ENCODE peak calls at places on chromosome 18, in seven cellular contexts. One of them, this sample, is unnamed. For H3K79me2, the result is how much of the 10 kb centered on the place peaks cover.

GRCh38 chr18:382423-382984 is 114.7 kb upstream of the THOC1 start:
- DNase-seq in PC-3: no peak
- DNase-seq in MM.1S: no peak
- DNase-seq in HCT116: no peak
- DNase-seq in K562: no peak
- DNase-seq in Karpas-422: no peak
- DNase-seq in neural progenitor cell: no peak
- DNase-seq in this sample: no peak

GRCh38 chr18:30696201-30696600 is 346.3 kb downstream of the DSC3 start:
- DNase-seq in MM.1S: peak
- DNase-seq in K562: no peak
- DNase-seq in PC-3: no peak
- DNase-seq in neural progenitor cell: no peak
- DNase-seq in Karpas-422: no peak
- DNase-seq in HCT116: no peak
- DNase-seq in this sample: no peak

GRCh38 chr18:13025233-13025632 is 34.1 kb downstream of the CEP192 start:
- DNase-seq in PC-3: no peak
- DNase-seq in K562: no peak
- DNase-seq in Karpas-422: no peak
- DNase-seq in HCT116: no peak
- DNase-seq in neural progenitor cell: no peak
- DNase-seq in MM.1S: no peak
- DNase-seq in this sample: no peak

GRCh38 chr18:63141777-63142176 is 177.8 kb downstream of the BCL2 start:
- DNase-seq in Karpas-422: peak
- DNase-seq in K562: no peak
- DNase-seq in HCT116: no peak
- DNase-seq in PC-3: no peak
- DNase-seq in neural progenitor cell: no peak
- DNase-seq in MM.1S: peak
- DNase-seq in this sample: no peak

GRCh38 chr18:33014060-33014796 is 241.4 kb upstream of the KLHL14 start:
- DNase-seq in K562: no peak
- DNase-seq in neural progenitor cell: no peak
- DNase-seq in Karpas-422: no peak
- DNase-seq in PC-3: peak
- DNase-seq in HCT116: no peak
- DNase-seq in MM.1S: no peak
- DNase-seq in this sample: no peak

GRCh38 chr18:7600528-7601248 is 33.6 kb downstream of the PTPRM start:
- DNase-seq in Karpas-422: no peak
- DNase-seq in neural progenitor cell: no peak
- DNase-seq in HCT116: no peak
- DNase-seq in MM.1S: no peak
- DNase-seq in K562: no peak
- DNase-seq in PC-3: no peak
- DNase-seq in this sample: no peak

GRCh38 chr18:34801769-34802168 is 91.7 kb downstream of the DTNA start:
- DNase-seq in MM.1S: no peak
- DNase-seq in K562: no peak
- DNase-seq in HCT116: no peak
- DNase-seq in neural progenitor cell: no peak
- DNase-seq in Karpas-422: no peak
- DNase-seq in PC-3: peak
- DNase-seq in this sample: no peak

GRCh38 chr18:5488844-5489243 is 55.0 kb downstream of the EPB41L3 start:
- DNase-seq in neural progenitor cell: no peak
- DNase-seq in HCT116: no peak
- DNase-seq in Karpas-422: no peak
- DNase-seq in MM.1S: no peak
- DNase-seq in PC-3: no peak
- DNase-seq in K562: no peak
- DNase-seq in this sample: no peak

GRCh38 chr18:30814446-30814845 is 228.1 kb downstream of the DSC3 start:
- DNase-seq in neural progenitor cell: no peak
- DNase-seq in HCT116: no peak
- DNase-seq in PC-3: no peak
- DNase-seq in Karpas-422: no peak
- DNase-seq in K562: no peak
- DNase-seq in MM.1S: no peak
- DNase-seq in this sample: no peak

GRCh38 chr18:57441395-57441794 is 6.2 kb downstream of the ONECUT2 start:
- DNase-seq in MM.1S: no peak
- DNase-seq in K562: no peak
- DNase-seq in neural progenitor cell: peak
- DNase-seq in Karpas-422: no peak
- DNase-seq in PC-3: no peak
- DNase-seq in HCT116: no peak
- DNase-seq in this sample: no peak

GRCh38 chr18:67916142-67916541 is 399.6 kb upstream of the DSEL start:
- DNase-seq in MM.1S: no peak
- DNase-seq in HCT116: no peak
- DNase-seq in neural progenitor cell: no peak
- DNase-seq in PC-3: peak
- DNase-seq in K562: no peak
- DNase-seq in Karpas-422: no peak
- DNase-seq in this sample: no peak

GRCh38 chr18:57950542-57950941 is 93.5 kb upstream of the NEDD4L start:
- DNase-seq in HCT116: no peak
- DNase-seq in MM.1S: no peak
- DNase-seq in neural progenitor cell: no peak
- DNase-seq in Karpas-422: no peak
- DNase-seq in PC-3: no peak
- DNase-seq in K562: no peak
- DNase-seq in this sample: no peak

GRCh38 chr18:74183110-74183509 is 34.8 kb downstream of the TIMM21 start:
- DNase-seq in MM.1S: no peak
- DNase-seq in K562: no peak
- DNase-seq in HCT116: no peak
- DNase-seq in PC-3: peak
- DNase-seq in Karpas-422: no peak
- DNase-seq in neural progenitor cell: no peak
- DNase-seq in this sample: no peak

GRCh38 chr18:9993846-9994660 is 80.2 kb downstream of the VAPA start:
- DNase-seq in PC-3: no peak
- DNase-seq in Karpas-422: no peak
- DNase-seq in neural progenitor cell: no peak
- DNase-seq in K562: no peak
- DNase-seq in HCT116: no peak
- DNase-seq in MM.1S: no peak
- DNase-seq in this sample: no peak

GRCh38 chr18:37836071-37836470 is 270.5 kb upstream of the CELF4 start:
- DNase-seq in Karpas-422: no peak
- DNase-seq in HCT116: no peak
- DNase-seq in MM.1S: no peak
- DNase-seq in neural progenitor cell: no peak
- DNase-seq in PC-3: no peak
- DNase-seq in K562: no peak
- DNase-seq in this sample: no peak

GRCh38 chr18:32529737-32530420 is 59.2 kb upstream of the GAREM1 start:
- DNase-seq in MM.1S: no peak
- DNase-seq in K562: no peak
- DNase-seq in Karpas-422: no peak
- DNase-seq in HCT116: no peak
- DNase-seq in PC-3: no peak
- DNase-seq in neural progenitor cell: no peak
- DNase-seq in this sample: no peak

GRCh38 chr18:31102020-31102684 is at the start of gene DSC2:
- DNase-seq in HCT116: no peak
- DNase-seq in MM.1S: no peak
- DNase-seq in Karpas-422: no peak
- DNase-seq in neural progenitor cell: peak
- DNase-seq in PC-3: peak
- DNase-seq in K562: peak
- DNase-seq in this sample: peak

GRCh38 chr18:23862071-23862470 is 152.5 kb upstream of the TTC39C start:
- DNase-seq in Karpas-422: no peak
- DNase-seq in MM.1S: no peak
- DNase-seq in K562: no peak
- DNase-seq in neural progenitor cell: no peak
- DNase-seq in PC-3: peak
- DNase-seq in HCT116: no peak
- DNase-seq in this sample: peak

GRCh38 chr18:5895300-5895885 is at the start of gene TMEM200C:
- DNase-seq in PC-3: peak
- DNase-seq in K562: no peak
- DNase-seq in HCT116: no peak
- DNase-seq in MM.1S: peak
- DNase-seq in neural progenitor cell: peak
- DNase-seq in Karpas-422: no peak
- DNase-seq in this sample: no peak

GRCh38 chr18:67232991-67233390 is 283.5 kb downstream of the DSEL start:
- DNase-seq in neural progenitor cell: no peak
- DNase-seq in Karpas-422: no peak
- DNase-seq in K562: no peak
- DNase-seq in MM.1S: no peak
- DNase-seq in PC-3: no peak
- DNase-seq in HCT116: no peak
- DNase-seq in this sample: no peak

GRCh38 chr18:3870914-3871313 is 420.9 kb downstream of the TGIF1 start:
- DNase-seq in HCT116: no peak
- DNase-seq in neural progenitor cell: no peak
- DNase-seq in Karpas-422: no peak
- DNase-seq in PC-3: no peak
- DNase-seq in K562: no peak
- DNase-seq in MM.1S: no peak
- DNase-seq in this sample: no peak

GRCh38 chr18:31105733-31106132 is 3.5 kb upstream of the DSC2 start:
- DNase-seq in HCT116: no peak
- DNase-seq in PC-3: no peak
- DNase-seq in K562: no peak
- DNase-seq in MM.1S: no peak
- DNase-seq in Karpas-422: peak
- DNase-seq in neural progenitor cell: no peak
- DNase-seq in this sample: no peak

GRCh38 chr18:79203017-79203605 is 133.9 kb downstream of the ATP9B start:
- DNase-seq in K562: no peak
- DNase-seq in PC-3: peak
- DNase-seq in HCT116: peak
- DNase-seq in neural progenitor cell: no peak
- DNase-seq in MM.1S: no peak
- DNase-seq in Karpas-422: no peak
- DNase-seq in this sample: peak

GRCh38 chr18:63238711-63239110 is 80.9 kb downstream of the BCL2 start:
- DNase-seq in Karpas-422: no peak
- DNase-seq in neural progenitor cell: peak
- DNase-seq in HCT116: no peak
- DNase-seq in MM.1S: no peak
- DNase-seq in K562: no peak
- DNase-seq in PC-3: no peak
- DNase-seq in this sample: no peak

GRCh38 chr18:10872297-10872696 is 277.1 kb downstream of the PIEZO2 start:
- DNase-seq in MM.1S: no peak
- DNase-seq in PC-3: no peak
- DNase-seq in neural progenitor cell: no peak
- DNase-seq in HCT116: no peak
- DNase-seq in K562: no peak
- DNase-seq in Karpas-422: no peak
- DNase-seq in this sample: no peak

GRCh38 chr18:80182855-80183254 is 64.5 kb downstream of the PARD6G start:
- DNase-seq in MM.1S: no peak
- DNase-seq in K562: no peak
- DNase-seq in neural progenitor cell: no peak
- DNase-seq in HCT116: no peak
- DNase-seq in PC-3: no peak
- DNase-seq in Karpas-422: no peak
- DNase-seq in this sample: no peak

GRCh38 chr18:48551100-48551499 is 12.3 kb downstream of the CTIF start:
- DNase-seq in PC-3: no peak
- DNase-seq in HCT116: no peak
- DNase-seq in K562: no peak
- DNase-seq in MM.1S: no peak
- DNase-seq in Karpas-422: no peak
- DNase-seq in neural progenitor cell: no peak
- DNase-seq in this sample: no peak
- H3K79me2 ChIP-seq in PC-3: under half
- H3K79me2 ChIP-seq in HCT116: under half
- H3K79me2 ChIP-seq in K562: under half
- H3K79me2 ChIP-seq in MM.1S: under half
- H3K79me2 ChIP-seq in Karpas-422: under half
- H3K79me2 ChIP-seq in neural progenitor cell: under half
- H3K79me2 ChIP-seq in this sample: under half

GRCh38 chr18:59560556-59560955 is 136.7 kb downstream of the CCBE1 start:
- DNase-seq in MM.1S: no peak
- DNase-seq in K562: no peak
- DNase-seq in neural progenitor cell: no peak
- DNase-seq in HCT116: no peak
- DNase-seq in Karpas-422: no peak
- DNase-seq in PC-3: no peak
- DNase-seq in this sample: no peak

GRCh38 chr18:59562751-59563150 is 134.5 kb downstream of the CCBE1 start:
- DNase-seq in Karpas-422: no peak
- DNase-seq in HCT116: no peak
- DNase-seq in K562: no peak
- DNase-seq in neural progenitor cell: no peak
- DNase-seq in MM.1S: no peak
- DNase-seq in PC-3: no peak
- DNase-seq in this sample: no peak

GRCh38 chr18:59561596-59561995 is 135.6 kb downstream of the CCBE1 start:
- DNase-seq in PC-3: no peak
- DNase-seq in K562: no peak
- DNase-seq in neural progenitor cell: no peak
- DNase-seq in MM.1S: no peak
- DNase-seq in HCT116: no peak
- DNase-seq in Karpas-422: no peak
- DNase-seq in this sample: no peak

GRCh38 chr18:59556265-59556664 is 141.0 kb downstream of the CCBE1 start:
- DNase-seq in K562: no peak
- DNase-seq in MM.1S: no peak
- DNase-seq in HCT116: no peak
- DNase-seq in Karpas-422: no peak
- DNase-seq in neural progenitor cell: no peak
- DNase-seq in PC-3: no peak
- DNase-seq in this sample: no peak

GRCh38 chr18:59559528-59559927 is 137.7 kb downstream of the CCBE1 start:
- DNase-seq in MM.1S: no peak
- DNase-seq in HCT116: no peak
- DNase-seq in neural progenitor cell: no peak
- DNase-seq in K562: no peak
- DNase-seq in PC-3: no peak
- DNase-seq in Karpas-422: no peak
- DNase-seq in this sample: no peak
- H3K79me2 ChIP-seq in MM.1S: under half
- H3K79me2 ChIP-seq in HCT116: under half
- H3K79me2 ChIP-seq in neural progenitor cell: under half
- H3K79me2 ChIP-seq in K562: under half
- H3K79me2 ChIP-seq in PC-3: under half
- H3K79me2 ChIP-seq in Karpas-422: under half
- H3K79me2 ChIP-seq in this sample: under half

GRCh38 chr18:26503382-26503781 is 45.0 kb downstream of the KCTD1 start:
- DNase-seq in neural progenitor cell: no peak
- DNase-seq in HCT116: no peak
- DNase-seq in Karpas-422: no peak
- DNase-seq in PC-3: no peak
- DNase-seq in MM.1S: no peak
- DNase-seq in K562: no peak
- DNase-seq in this sample: no peak
- H3K79me2 ChIP-seq in neural progenitor cell: under half
- H3K79me2 ChIP-seq in HCT116: under half
- H3K79me2 ChIP-seq in Karpas-422: under half
- H3K79me2 ChIP-seq in PC-3: under half
- H3K79me2 ChIP-seq in MM.1S: under half
- H3K79me2 ChIP-seq in K562: under half
- H3K79me2 ChIP-seq in this sample: under half

GRCh38 chr18:8705280-8705940 is at the start of gene MTCL1:
- DNase-seq in PC-3: peak
- DNase-seq in MM.1S: peak
- DNase-seq in neural progenitor cell: peak
- DNase-seq in HCT116: no peak
- DNase-seq in K562: no peak
- DNase-seq in Karpas-422: peak
- DNase-seq in this sample: peak
- H3K79me2 ChIP-seq in PC-3: under half
- H3K79me2 ChIP-seq in MM.1S: under half
- H3K79me2 ChIP-seq in neural progenitor cell: under half
- H3K79me2 ChIP-seq in HCT116: under half
- H3K79me2 ChIP-seq in K562: under half
- H3K79me2 ChIP-seq in Karpas-422: under half
- H3K79me2 ChIP-seq in this sample: under half

This sample was measured in PC-9.